ENCODE peak calls at places on chromosome 4, in four cellular contexts. W is NCI-H510A treated with DMSO at 0.1 percent for 48 hours, E is kidney, T is AG20443. V is an unnamed sample.

GRCh38 chr4:35124116-35124515 is 1120.2 kb downstream of the ARAP2 start:
- DNase-seq in E (no peak), W (no peak), T (no peak), V (no peak)

GRCh38 chr4:74738756-74739155 is 55.6 kb downstream of the BTC start:
- DNase-seq in T (no peak), W (no peak), E (no peak), V (peak)

GRCh38 chr4:27010334-27010940 is 149.8 kb downstream of the STIM2 start:
- DNase-seq in E (peak), W (peak), T (peak), V (peak)

GRCh38 chr4:181835348-181835747 is 407.9 kb upstream of the TENM3 start:
- DNase-seq in T (no peak), W (no peak), E (no peak), V (no peak)

GRCh38 chr4:145734576-145735329 is 54.8 kb downstream of the C4orf51 start:
- DNase-seq in T (peak), E (peak), W (no peak), V (peak)

GRCh38 chr4:10160280-10160856 is 43.8 kb upstream of the WDR1 start:
- DNase-seq in T (peak), W (peak), E (no peak), V (no peak)

GRCh38 chr4:26175016-26175786 is 145.6 kb upstream of the RBPJ start:
- DNase-seq in E (no peak), W (no peak), T (no peak), V (no peak)

GRCh38 chr4:137587796-137588195 is 55.5 kb upstream of the PCDH18 start:
- DNase-seq in W (no peak), T (peak), E (no peak), V (no peak)

GRCh38 chr4:26945794-26946193 is 85.2 kb downstream of the STIM2 start:
- DNase-seq in W (no peak), E (no peak), T (no peak), V (no peak)

GRCh38 chr4:3262208-3263052 is 13.5 kb downstream of the MSANTD1 start:
- DNase-seq in W (no peak), E (peak), T (no peak), V (no peak)

GRCh38 chr4:77699731-77700210 is 94.2 kb downstream of the CXCL13 start:
- DNase-seq in T (peak), W (peak), E (no peak), V (peak)

V was measured in stromal cell of bone marrow.